ENCODE peak calls at places on chromosomes 3 and 15, in six cellular contexts. D, X, U, P, S and I are unnamed samples.

GRCh38 chr15:53378096-53378620 is 381.3 kb downstream of the WDR72 start:
- DNase-seq in D (no peak), X (no peak), U (no peak), P (no peak), S (no peak), I (peak; percentile 32)

GRCh38 chr3:48467110-48467454 is 20.5 kb downstream of the ATRIP start:
- DNase-seq in D (no peak), X (no peak), U (no peak), P (no peak), S (no peak), I (no peak)

GRCh38 chr15:33089878-33090757 is 104.4 kb downstream of the FMN1 start:
- DNase-seq in D (peak; percentile 94), X (no peak), U (no peak), P (no peak), S (peak; percentile 90), I (no peak)

GRCh38 chr15:65189102-65189740 is 4.1 kb upstream of the CLPX start:
- DNase-seq in D (peak; percentile 67), X (peak; percentile 59), U (peak; percentile 21), P (peak; percentile 48), S (peak; percentile 74), I (peak; percentile 57)

GRCh38 chr3:152505926-152506325 is 237.2 kb downstream of the MBNL1 start:
- DNase-seq in D (no peak), X (no peak), U (no peak), P (no peak), S (no peak), I (no peak)

GRCh38 chr3:9206287-9206686 is 43.2 kb downstream of the SRGAP3 start:
- DNase-seq in D (no peak), X (no peak), U (no peak), P (no peak), S (no peak), I (no peak)

GRCh38 chr3:9452417-9452816 is 55.0 kb downstream of the SETD5 start:
- DNase-seq in D (peak; percentile 19), X (no peak), U (no peak), P (no peak), S (peak; percentile 64), I (no peak)

GRCh38 chr3:149393355-149394165 is 16.1 kb upstream of the TM4SF1 start:
- DNase-seq in D (peak; percentile 83), X (peak; percentile 69), U (peak; percentile 33), P (peak; percentile 86), S (peak; percentile 79), I (peak; percentile 35)

GRCh38 chr15:66617137-66618090 is 51.6 kb upstream of the LCTL start:
- DNase-seq in D (peak; percentile 80), X (no peak), U (no peak), P (peak; percentile 26), S (peak; percentile 88), I (no peak)

GRCh38 chr15:91908401-91908800 is 54.9 kb downstream of the SLCO3A1 start:
- DNase-seq in D (peak; percentile 63), X (no peak), U (no peak), P (no peak), S (peak; percentile 10), I (no peak)

GRCh38 chr3:102092617-102093466 is 243.5 kb downstream of the NFKBIZ start:
- DNase-seq in D (peak; percentile 67), X (no peak), U (no peak), P (no peak), S (peak; percentile 47), I (no peak)

GRCh38 chr3:127043041-127043641 is 60.2 kb downstream of the PLXNA1 start:
- DNase-seq in D (no peak), X (peak; percentile 62), U (no peak), P (peak; percentile 55), S (no peak), I (no peak)

GRCh38 chr3:59985643-59986200 is 935.9 kb upstream of the CFAP20DC start:
- DNase-seq in D (no peak), X (no peak), U (no peak), P (no peak), S (no peak), I (no peak)

GRCh38 chr3:112738366-112738765 is 97.4 kb upstream of the CCDC80 start:
- DNase-seq in D (peak; percentile 35), X (no peak), U (no peak), P (peak; percentile 18), S (no peak), I (no peak)

GRCh38 chr3:177904661-177905060 is 631.6 kb upstream of the KCNMB2 start:
- DNase-seq in D (peak; percentile 59), X (no peak), U (no peak), P (peak; percentile 30), S (peak; percentile 13), I (no peak)

GRCh38 chr15:63335543-63336240 is 46.0 kb downstream of the CA12 start:
- DNase-seq in D (no peak), X (no peak), U (no peak), P (no peak), S (no peak), I (no peak)

GRCh38 chr3:55544219-55544618 is 57.1 kb upstream of the WNT5A start:
- DNase-seq in D (no peak), X (no peak), U (no peak), P (no peak), S (no peak), I (no peak)

GRCh38 chr15:63069616-63069952 is 27.0 kb downstream of the TPM1 start:
- DNase-seq in D (no peak), X (no peak), U (no peak), P (peak; percentile 14), S (peak; percentile 34), I (no peak)

GRCh38 chr3:193809106-193809505 is 216.1 kb downstream of the OPA1 start:
- DNase-seq in D (no peak), X (no peak), U (no peak), P (no peak), S (no peak), I (peak; percentile 30)
- H2BK120ac ChIP-seq in D (no peak overlapping the region), X (no peak overlapping the region), U (peak overlapping the region; percentile 47), P (no peak overlapping the region), S (no peak overlapping the region), I (no peak overlapping the region)

DNA sequence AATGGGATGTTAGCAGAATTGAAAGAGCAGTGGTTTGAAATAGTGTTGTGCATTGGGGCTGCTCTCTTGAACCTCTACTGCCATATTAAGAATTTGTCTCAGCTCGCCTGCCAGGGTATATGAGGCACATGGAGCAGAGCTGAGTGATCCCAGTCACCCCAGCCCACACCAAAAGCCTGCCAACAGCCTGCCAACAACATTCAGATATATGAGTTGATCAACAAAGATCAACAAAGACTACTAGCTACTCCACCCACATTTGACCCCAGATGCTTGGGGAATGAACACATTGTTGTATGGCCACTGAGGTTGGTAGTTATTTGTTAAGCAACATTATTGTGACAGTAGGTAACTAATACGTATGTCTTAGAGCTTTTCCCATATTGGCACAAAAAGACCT is 570.9 kb upstream of the IL12A start:
- DNase-seq in D (no peak), X (no peak), U (no peak), P (no peak), S (peak; percentile 13), I (no peak)
- H4K91ac ChIP-seq in D (no peak overlapping the region), X (no peak overlapping the region), U (no peak overlapping the region), P (no peak overlapping the region), S (no peak overlapping the region), I (no peak overlapping the region)

DNA sequence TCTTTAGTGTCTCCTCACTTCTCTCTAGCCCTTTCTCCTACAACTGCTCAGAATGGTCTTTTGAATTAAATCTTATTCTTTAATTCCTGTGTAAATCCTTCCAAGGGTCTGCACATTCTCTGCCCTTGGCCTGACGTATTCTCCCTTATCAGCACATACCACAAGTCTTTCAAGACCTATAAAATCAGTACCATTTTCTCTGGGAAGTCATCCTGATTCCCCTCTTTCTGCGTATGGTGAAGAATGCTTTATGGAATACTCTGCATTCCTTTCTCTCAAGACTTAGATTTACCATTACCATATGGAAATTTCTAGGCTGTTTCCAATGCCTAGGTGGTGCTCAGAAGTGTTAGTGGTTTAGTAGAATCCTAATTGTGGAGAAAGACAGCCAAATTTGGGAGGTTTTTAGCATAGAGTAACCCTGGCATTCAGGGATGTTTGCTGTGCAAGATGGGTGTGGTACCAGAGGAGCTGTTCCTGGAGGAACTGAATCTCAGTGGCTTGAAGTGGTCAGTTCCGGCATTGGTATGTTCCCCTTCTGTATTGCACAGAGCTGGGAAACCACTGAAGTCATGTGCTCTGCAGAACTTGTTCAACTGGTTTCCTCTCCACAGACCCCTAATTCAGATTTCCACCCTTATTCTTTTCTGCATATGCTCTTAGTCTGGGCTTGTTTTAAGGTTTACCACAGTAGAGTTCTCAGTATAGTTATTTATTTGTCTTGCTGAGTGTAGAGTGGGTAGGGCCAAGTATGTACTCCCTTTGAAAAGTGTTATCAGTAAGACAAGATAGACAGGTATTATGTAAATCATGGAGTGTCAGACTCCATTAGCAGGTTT is 24.5 kb downstream of the IQGAP1 start:
- DNase-seq in D (peak; percentile 67), X (peak; percentile 60), U (no peak), P (peak; percentile 88), S (peak; percentile 89), I (no peak)
- H2BK5ac ChIP-seq in D (peak overlapping the region; percentile 72), X (peak overlapping the region; percentile 89), U (peak overlapping the region; percentile 88), P (peak overlapping the region; percentile 95), S (no peak overlapping the region), I (no peak overlapping the region)

GRCh38 chr15:58330836-58331561 is 100.8 kb upstream of the LIPC start:
- DNase-seq in D (no peak), X (no peak), U (no peak), P (peak; percentile 11), S (peak; percentile 49), I (no peak)
- H2BK120ac ChIP-seq in D (peak overlapping the region; percentile 96), X (no peak overlapping the region), U (no peak overlapping the region), P (peak overlapping the region; percentile 73), S (peak overlapping the region; percentile 98), I (no peak overlapping the region)